ENCODE peak calls at places on chromosome 1, in ten cellular contexts. F is stimulated activated CD8-positive, alpha-beta memory T cell treated with anti-CD3 and anti-CD28 coated beads, Interleukin-4, amount 100 ng/mL, for 1 hour; Y is DMS 273 treated with DMSO at 0.1 percent for 48 hours; A is foreskin fibroblast; J is cardiac muscle cell; X is endothelial cell; H is Calu3; P is fibroblast of mammary gland; N is kidney tubule cell; Z is mucosa of gallbladder. K is an unnamed sample.

GRCh38 chr1:113759341-113760101 is at the start of gene PHTF1:
- DNase-seq in N (peak), A (peak), Y (no peak), J (peak), X (peak), Z (peak), P (peak), H (peak), F (peak), K (no peak)

GRCh38 chr1:14598007-14598497 is 433 bp upstream of the KAZN start:
- DNase-seq in Y (no peak), F (no peak), A (no peak), Z (no peak), H (no peak), N (peak), X (no peak), J (peak), P (no peak), K (no peak)

GRCh38 chr1:156262461-156263287 is 14.8 kb upstream of the PAQR6 start:
- DNase-seq in X (no peak), F (no peak), Z (no peak), H (no peak), A (peak), P (peak), J (no peak), Y (no peak), N (peak), K (peak)

GRCh38 chr1:11400155-11400554 is 78.8 kb upstream of the DISP3 start:
- DNase-seq in Y (no peak), J (no peak), P (no peak), A (no peak), Z (no peak), F (no peak), X (no peak), N (no peak), H (no peak), K (no peak)

GRCh38 chr1:9374748-9375345 is 82.2 kb downstream of the SPSB1 start:
- DNase-seq in A (no peak), X (no peak), N (no peak), H (no peak), F (no peak), P (peak), Y (peak), J (no peak), Z (no peak), K (no peak)

GRCh38 chr1:78171736-78172590 is 126.2 kb downstream of the GIPC2 start:
- DNase-seq in P (peak), Z (no peak), J (no peak), N (peak), Y (no peak), F (no peak), H (no peak), X (no peak), A (peak), K (peak)

GRCh38 chr1:19484793-19485361 is 462 bp downstream of the CAPZB start:
- DNase-seq in J (peak), Y (no peak), H (peak), X (peak), P (no peak), Z (no peak), N (peak), A (no peak), F (no peak), K (no peak)

GRCh38 chr1:181778630-181779285 is 282.8 kb downstream of the ZNF648 start:
- DNase-seq in H (no peak), F (no peak), N (peak), Y (no peak), X (no peak), P (no peak), A (no peak), J (peak), Z (no peak), K (no peak)

GRCh38 chr1:186985889-186986491 is 157.2 kb downstream of the PLA2G4A start:
- DNase-seq in Y (peak), X (peak), Z (peak), A (peak), P (peak), F (no peak), N (peak), J (peak), H (peak), K (no peak)

GRCh38 chr1:237035759-237036158 is 6.2 kb upstream of the RYR2 start:
- DNase-seq in Y (no peak), A (no peak), F (no peak), Z (no peak), J (no peak), N (no peak), H (no peak), P (no peak), X (no peak), K (no peak)

GRCh38 chr1:222739929-222740328 is 2.9 kb downstream of the FAM177B start:
- DNase-seq in Z (no peak), A (no peak), F (no peak), X (no peak), Y (no peak), N (no peak), H (no peak), J (no peak), P (no peak), K (no peak)

GRCh38 chr1:156097499-156098178 is 15.4 kb upstream of the MEX3A start:
- DNase-seq in N (no peak), J (no peak), Z (no peak), A (no peak), H (no peak), F (no peak), P (no peak), Y (no peak), X (no peak), K (no peak)

GRCh38 chr1:165697881-165698842 is at the start of gene ALDH9A1:
- DNase-seq in N (peak), Z (peak), A (peak), X (peak), Y (peak), P (peak), J (peak), H (peak), F (peak), K (peak)

GRCh38 chr1:13523780-13524477 is 10.1 kb upstream of the LRRC38 start:
- DNase-seq in H (no peak), A (no peak), P (no peak), J (no peak), F (no peak), N (no peak), Y (no peak), X (no peak), Z (no peak), K (no peak)

K was measured in SW 1271.